ENCODE peak calls at places on chromosomes 11 and 22, in five cellular contexts. One of them, this sample, is unnamed.

GRCh38 chr11:91433284-91434010 is 791.2 kb upstream of the FAT3 start:
- DNase-seq in endothelial cell: no peak
- DNase-seq in HFFc6: no peak
- DNase-seq in AG04449: no peak
- DNase-seq in Kasumi-1: no peak
- DNase-seq in this sample: no peak

GRCh38 chr11:104813532-104813931 is 84.7 kb downstream of the CASP12 start:
- DNase-seq in endothelial cell: no peak
- DNase-seq in HFFc6: no peak
- DNase-seq in AG04449: no peak
- DNase-seq in Kasumi-1: no peak
- DNase-seq in this sample: no peak

GRCh38 chr11:104060004-104060403 is 23.6 kb downstream of the DDI1 start:
- DNase-seq in endothelial cell: no peak
- DNase-seq in HFFc6: no peak
- DNase-seq in AG04449: no peak
- DNase-seq in Kasumi-1: no peak
- DNase-seq in this sample: no peak

GRCh38 chr11:125956371-125956770 is 10.5 kb downstream of the VSIG10L2 start:
- DNase-seq in endothelial cell: no peak
- DNase-seq in HFFc6: no peak
- DNase-seq in AG04449: no peak
- DNase-seq in Kasumi-1: no peak
- DNase-seq in this sample: no peak

GRCh38 chr11:103842795-103843194 is 193.6 kb upstream of the DDI1 start:
- DNase-seq in endothelial cell: no peak
- DNase-seq in HFFc6: peak
- DNase-seq in AG04449: peak
- DNase-seq in Kasumi-1: no peak
- DNase-seq in this sample: no peak

GRCh38 chr11:128895505-128895904 is 4.3 kb downstream of the KCNJ5 start:
- DNase-seq in endothelial cell: no peak
- DNase-seq in HFFc6: no peak
- DNase-seq in AG04449: no peak
- DNase-seq in Kasumi-1: no peak
- DNase-seq in this sample: no peak

GRCh38 chr22:41036924-41037323 is 55.5 kb upstream of the EP300 start:
- DNase-seq in endothelial cell: no peak
- DNase-seq in HFFc6: no peak
- DNase-seq in AG04449: no peak
- DNase-seq in Kasumi-1: no peak
- DNase-seq in this sample: no peak

GRCh38 chr11:58192229-58192628 is 3.4 kb downstream of the OR9Q2 start:
- DNase-seq in endothelial cell: no peak
- DNase-seq in HFFc6: no peak
- DNase-seq in AG04449: no peak
- DNase-seq in Kasumi-1: no peak
- DNase-seq in this sample: no peak

GRCh38 chr22:26471522-26471921 is 12.1 kb downstream of the HPS4 start:
- DNase-seq in endothelial cell: no peak
- DNase-seq in HFFc6: peak
- DNase-seq in AG04449: peak
- DNase-seq in Kasumi-1: no peak
- DNase-seq in this sample: no peak

GRCh38 chr11:110858556-110858921 is 146.3 kb upstream of the ARHGAP20 start:
- DNase-seq in endothelial cell: no peak
- DNase-seq in HFFc6: no peak
- DNase-seq in AG04449: no peak
- DNase-seq in Kasumi-1: no peak
- DNase-seq in this sample: no peak

GRCh38 chr22:32904044-32904443 is 102.5 kb downstream of the TIMP3 start:
- DNase-seq in endothelial cell: peak
- DNase-seq in HFFc6: peak
- DNase-seq in AG04449: no peak
- DNase-seq in Kasumi-1: no peak
- DNase-seq in this sample: no peak

GRCh38 chr22:39614442-39614841 is 43.9 kb downstream of the CACNA1I start:
- DNase-seq in endothelial cell: no peak
- DNase-seq in HFFc6: no peak
- DNase-seq in AG04449: no peak
- DNase-seq in Kasumi-1: no peak
- DNase-seq in this sample: no peak